ENCODE peak calls at places on chromosomes 4 and X, in eight cellular contexts. L is DMS153; Y is GM06990; J is activated T-cell treated with anti-CD3 and anti-CD28 coated beads, Interleukin-2, amount 50 U/mL, for 24 hours; I is kidney epithelial cell; P is A549; W is activated B cell treated with CpG ODN at 0.5 μM for 24 hours; B is osteocyte. N is an unnamed sample.

GRCh38 chr4:3526456-3526855 is 5.8 kb downstream of the LRPAP1 start:
- DNase-seq in L (no peak), Y (no peak), J (no peak), I (no peak), P (no peak), W (no peak), B (no peak), N (no peak)

GRCh38 chr4:56465599-56466295 is 1.7 kb upstream of the SRP72 start:
- DNase-seq in L (no peak), Y (peak), J (no peak), I (no peak), P (no peak), W (no peak), B (no peak), N (no peak)

GRCh38 chr4:185894481-185894880 is 82.5 kb upstream of the SORBS2 start:
- DNase-seq in L (no peak), Y (no peak), J (no peak), I (no peak), P (no peak), W (no peak), B (no peak), N (no peak)

GRCh38 chr4:85127653-85128052 is 161.2 kb upstream of the WDFY3 start:
- DNase-seq in L (no peak), Y (peak), J (no peak), I (no peak), P (peak), W (no peak), B (no peak), N (no peak)

GRCh38 chr4:89511776-89512175 is 204.2 kb upstream of the GPRIN3 start:
- DNase-seq in L (no peak), Y (no peak), J (no peak), I (no peak), P (no peak), W (no peak), B (no peak), N (no peak)

GRCh38 chr4:156792462-156793085 is 179.0 kb downstream of the PDGFC start:
- DNase-seq in L (no peak), Y (no peak), J (no peak), I (no peak), P (no peak), W (no peak), B (no peak), N (no peak)

GRCh38 chr4:166527500-166527899 is 654.5 kb downstream of the TLL1 start:
- DNase-seq in L (no peak), Y (no peak), J (no peak), I (no peak), P (no peak), W (no peak), B (no peak), N (no peak)

GRCh38 chr4:2934077-2934812 is 29.0 kb downstream of the NOP14 start:
- DNase-seq in L (no peak), Y (peak), J (peak), I (no peak), P (peak), W (peak), B (no peak), N (no peak)

GRCh38 chr4:10879411-10880110 is 195.0 kb upstream of the CLNK start:
- DNase-seq in L (no peak), Y (no peak), J (no peak), I (no peak), P (no peak), W (no peak), B (no peak), N (no peak)

GRCh38 chr4:83558693-83559092 is 22.8 kb downstream of the GPAT3 start:
- DNase-seq in L (no peak), Y (no peak), J (no peak), I (no peak), P (no peak), W (no peak), B (no peak), N (no peak)

GRCh38 chrX:19019996-19020395 is 36.1 kb upstream of the PHKA2 start:
- DNase-seq in L (no peak), Y (no peak), J (no peak), I (no peak), P (no peak), W (no peak), B (no peak), N (no peak)

GRCh38 chr4:171162478-171162877 is 650.7 kb upstream of the GALNTL6 start:
- DNase-seq in L (no peak), Y (no peak), J (no peak), I (no peak), P (no peak), W (no peak), B (no peak), N (no peak)

GRCh38 chrX:47798861-47799260 is 37.8 kb upstream of the ZNF81 start:
- DNase-seq in L (no peak), Y (no peak), J (no peak), I (no peak), P (no peak), W (no peak), B (no peak), N (no peak)

GRCh38 chr4:137614491-137614890 is 82.2 kb upstream of the PCDH18 start:
- DNase-seq in L (peak), Y (no peak), J (no peak), I (no peak), P (no peak), W (no peak), B (no peak), N (no peak)

GRCh38 chr4:24395937-24396336 is 188.4 kb downstream of the DHX15 start:
- DNase-seq in L (no peak), Y (no peak), J (no peak), I (no peak), P (no peak), W (no peak), B (no peak), N (no peak)

GRCh38 chrX:103092942-103093341 is at the start of gene NXF3:
- DNase-seq in L (no peak), Y (no peak), J (no peak), I (no peak), P (no peak), W (no peak), B (no peak), N (no peak)

GRCh38 chr4:11518754-11519153 is 90.1 kb upstream of the HS3ST1 start:
- DNase-seq in L (no peak), Y (no peak), J (no peak), I (no peak), P (no peak), W (no peak), B (no peak), N (no peak)

GRCh38 chr4:126440297-126440696 is 1125.5 kb downstream of the FAT4 start:
- DNase-seq in L (no peak), Y (no peak), J (no peak), I (no peak), P (no peak), W (no peak), B (no peak), N (no peak)

GRCh38 chr4:31065086-31065485 is 344.9 kb downstream of the PCDH7 start:
- DNase-seq in L (no peak), Y (no peak), J (no peak), I (no peak), P (no peak), W (no peak), B (no peak), N (no peak)

GRCh38 chrX:48897157-48897620 is 379 bp downstream of the TIMM17B start:
- DNase-seq in L (peak), Y (peak), J (peak), I (no peak), P (peak), W (no peak), B (peak), N (peak)

GRCh38 chr4:75596061-75596460 is 34.3 kb downstream of the CDKL2 start:
- DNase-seq in L (no peak), Y (no peak), J (no peak), I (no peak), P (no peak), W (no peak), B (no peak), N (no peak)